ENCODE peak calls at places on chromosomes 6 and 20, in nine cellular contexts. P, G, H, M, R, J, L, T and X are unnamed samples. For H3K4me1, the result is how much of the 10 kb centered on the place peaks cover.

GRCh38 chr6:65416640-65417039 is 290.4 kb downstream of the EYS start:
- DNase-seq in P (no peak), G (no peak), H (no peak), M (no peak), R (no peak), J (no peak), L (no peak), T (no peak), X (no peak)

GRCh38 chr6:166998256-166999144 is 697 bp upstream of the CEP43 start:
- DNase-seq in P (peak), G (no peak), H (peak), M (peak), R (peak), J (peak), L (peak), T (peak), X (no peak)

GRCh38 chr6:4510317-4510716 is 265.9 kb upstream of the CDYL start:
- DNase-seq in P (no peak), G (no peak), H (no peak), M (no peak), R (no peak), J (no peak), L (no peak), T (no peak), X (no peak)

GRCh38 chr6:143401060-143401426 is 49.5 kb downstream of the ADAT2 start:
- DNase-seq in P (no peak), G (no peak), H (no peak), M (no peak), R (no peak), J (no peak), L (no peak), T (no peak), X (no peak)

GRCh38 chr6:28311139-28311823 is 24.7 kb downstream of the ZSCAN31 start:
- DNase-seq in P (no peak), G (no peak), H (no peak), M (no peak), R (no peak), J (no peak), L (no peak), T (no peak), X (no peak)

GRCh38 chr20:10754809-10755208 is 81.0 kb upstream of the JAG1 start:
- DNase-seq in P (no peak), G (no peak), H (no peak), M (no peak), R (no peak), J (no peak), L (no peak), T (no peak), X (no peak)

GRCh38 chr6:13711384-13711725 is 280 bp downstream of the RANBP9 start:
- DNase-seq in P (peak), G (no peak), H (no peak), M (no peak), R (no peak), J (no peak), L (no peak), T (no peak), X (peak)

GRCh38 chr20:50136822-50137599 is 16.5 kb downstream of the PEDS1 start:
- DNase-seq in P (no peak), G (no peak), H (no peak), M (no peak), R (no peak), J (no peak), L (no peak), T (peak), X (no peak)

GRCh38 chr6:105844275-105844848 is 241.8 kb upstream of the PRDM1 start:
- DNase-seq in P (no peak), G (no peak), H (peak), M (no peak), R (no peak), J (peak), L (no peak), T (no peak), X (no peak)

GRCh38 chr6:32194388-32194787 is 1.9 kb upstream of the GPSM3 start:
- DNase-seq in P (no peak), G (no peak), H (no peak), M (no peak), R (no peak), J (no peak), L (no peak), T (no peak), X (no peak)

GRCh38 chr6:32196682-32197616 is 4.5 kb upstream of the GPSM3 start:
- DNase-seq in P (no peak), G (no peak), H (peak), M (peak), R (no peak), J (peak), L (peak), T (peak), X (no peak)

GRCh38 chr6:32194825-32195651 is 2.6 kb upstream of the GPSM3 start:
- DNase-seq in P (no peak), G (no peak), H (no peak), M (no peak), R (no peak), J (no peak), L (peak), T (no peak), X (no peak)

GRCh38 chr6:32195902-32196681 is 3.6 kb upstream of the GPSM3 start:
- DNase-seq in P (peak), G (peak), H (peak), M (peak), R (peak), J (peak), L (peak), T (peak), X (peak)

GRCh38 chr6:32195652-32195901 is 3.1 kb upstream of the GPSM3 start:
- DNase-seq in P (peak), G (peak), H (peak), M (peak), R (peak), J (peak), L (peak), T (peak), X (peak)
- H3K4me1 ChIP-seq in P (under half), G (half or more), H (half or more), M (under half), R (under half), J (under half), L (under half), T (under half), X (under half)

GRCh38 chr6:37709932-37710565 is 12.4 kb upstream of the MDGA1 start:
- DNase-seq in P (no peak), G (no peak), H (no peak), M (no peak), R (no peak), J (no peak), L (no peak), T (no peak), X (no peak)

GRCh38 chr6:37711331-37711924 is 13.7 kb upstream of the MDGA1 start:
- DNase-seq in P (no peak), G (no peak), H (no peak), M (no peak), R (no peak), J (no peak), L (no peak), T (no peak), X (no peak)

GRCh38 chr6:37712508-37712907 is 14.8 kb upstream of the MDGA1 start:
- DNase-seq in P (no peak), G (no peak), H (no peak), M (no peak), R (no peak), J (no peak), L (no peak), T (no peak), X (no peak)

GRCh38 chr6:37709250-37709931 is 11.7 kb upstream of the MDGA1 start:
- DNase-seq in P (no peak), G (no peak), H (no peak), M (no peak), R (no peak), J (no peak), L (no peak), T (no peak), X (no peak)

GRCh38 chr6:37710616-37711015 is 12.9 kb upstream of the MDGA1 start:
- DNase-seq in P (no peak), G (no peak), H (no peak), M (no peak), R (no peak), J (no peak), L (no peak), T (no peak), X (no peak)
- H3K27ac ChIP-seq in P (no peak), G (no peak), H (no peak), M (no peak), R (no peak), J (no peak), L (no peak), T (no peak), X (no peak)

DNA sequence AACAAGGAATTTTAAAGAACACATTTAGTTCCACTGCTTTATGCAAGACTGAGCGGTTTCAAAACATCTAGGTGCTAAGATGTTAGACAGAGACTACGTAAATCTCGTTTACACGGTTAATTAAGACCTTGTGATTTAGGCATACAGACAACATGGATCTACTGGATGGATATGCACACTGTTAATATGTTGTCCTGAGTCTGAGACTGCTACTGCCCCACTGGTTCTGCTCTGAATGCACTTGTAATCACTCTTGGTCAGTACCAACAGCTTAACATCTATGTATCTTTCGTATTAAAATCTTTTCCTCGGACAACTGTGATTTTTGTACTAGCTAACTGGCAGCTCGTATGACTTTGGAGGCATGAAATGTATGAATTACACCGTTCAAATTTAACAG is 3.1 kb downstream of the MAN1A1 start:
- DNase-seq in P (no peak), G (no peak), H (no peak), M (no peak), R (no peak), J (no peak), L (no peak), T (no peak), X (no peak)
- H3K4me3 ChIP-seq in P (peak), G (peak), H (peak), M (peak), R (peak), J (peak), L (peak), T (peak), X (no peak)

GRCh38 chr6:135195045-135195444 is 13.9 kb downstream of the MYB start:
- DNase-seq in P (no peak), G (no peak), H (no peak), M (no peak), R (no peak), J (no peak), L (no peak), T (no peak), X (no peak)
- H3K4me1 ChIP-seq in P (under half), G (under half), H (under half), M (under half), R (under half), J (under half), L (under half), T (under half), X (under half)